ENCODE peak calls at places on chromosomes 3 and 15, in six cellular contexts. F is stimulated activated CD4-positive, alpha-beta T cell treated with anti-CD3 and anti-CD28 coated beads, Interleukin-1b, Interleukin-23, amount 100 ng/mL, for 1 hour; I is activated T-helper 1 cell treated with anti-CD3 and anti-CD28 coated beads, Interleukin-12 subunit alpha, Interleukin-12 subunit beta, Interleukin-2, Interleukin-4 antibody, amounts not matched to agents 30 ng/mL and 10 ng/mL and 1 ng/mL, durations not matched to agents 14 hours and 24 hours and 36 hours; V is natural killer cell; K is NCI-H1436 treated with DMSO at 0.1 percent for 48 hours; M is cardiac muscle cell. N is an unnamed sample.

GRCh38 chr3:26719148-26719547 is 96.6 kb downstream of the LRRC3B start:
- DNase-seq in V (no peak), K (no peak), I (no peak), M (no peak), F (no peak), N (no peak)

GRCh38 chr3:142394921-142395622 is 52.8 kb downstream of the XRN1 start:
- DNase-seq in V (no peak), I (no peak), M (peak), F (no peak), K (no peak), N (no peak)

GRCh38 chr3:129606522-129607390 is at the start of gene PLXND1:
- DNase-seq in V (no peak), F (no peak), I (no peak), K (no peak), M (peak), N (no peak)

GRCh38 chr3:165507576-165507975 is 311.4 kb upstream of the SLITRK3 start:
- DNase-seq in I (no peak), K (no peak), M (no peak), F (no peak), V (no peak), N (no peak)

GRCh38 chr15:26974120-26974780 is 3.3 kb downstream of the GABRG3 start:
- DNase-seq in I (no peak), M (peak), V (no peak), F (no peak), K (no peak), N (no peak)

GRCh38 chr3:48636149-48636548 is 888 bp upstream of the SLC26A6 start:
- DNase-seq in F (no peak), I (no peak), K (no peak), V (no peak), M (peak), N (no peak)

GRCh38 chr15:60590935-60591490 is 112.1 kb upstream of the ICE2 start:
- DNase-seq in K (no peak), V (peak), M (peak), F (no peak), I (peak), N (no peak)

GRCh38 chr3:131933665-131934064 is 101.1 kb downstream of the CPNE4 start:
- DNase-seq in F (no peak), I (no peak), K (no peak), M (no peak), V (no peak), N (no peak)

GRCh38 chr15:29765234-29765841 is 56.9 kb downstream of the TJP1 start:
- DNase-seq in K (no peak), V (no peak), M (no peak), F (no peak), I (no peak), N (no peak)

GRCh38 chr15:58628206-58629057 is 121.1 kb downstream of the ADAM10 start:
- DNase-seq in M (no peak), K (no peak), I (no peak), V (no peak), F (no peak), N (no peak)

GRCh38 chr15:100430381-100430780 is 88.6 kb upstream of the ADAMTS17 start:
- DNase-seq in F (no peak), M (no peak), K (no peak), V (no peak), I (no peak), N (no peak)

GRCh38 chr3:61574854-61575253 is 13.5 kb downstream of the PTPRG start:
- DNase-seq in V (no peak), K (no peak), M (no peak), I (no peak), F (no peak), N (no peak)

GRCh38 chr3:65348596-65348995 is 660.8 kb upstream of the ADAMTS9 start:
- DNase-seq in F (no peak), K (no peak), M (no peak), I (no peak), V (no peak), N (no peak)

GRCh38 chr3:100496711-100497261 is 4.4 kb downstream of the TMEM45A start:
- DNase-seq in I (no peak), M (no peak), K (no peak), V (no peak), F (no peak), N (no peak)

GRCh38 chr3:16768956-16769355 is 115.8 kb upstream of the PLCL2 start:
- DNase-seq in M (peak), F (no peak), V (no peak), I (no peak), K (no peak), N (no peak)

GRCh38 chr15:71223516-71223915 is 108.2 kb downstream of the THSD4 start:
- DNase-seq in K (no peak), I (no peak), F (no peak), M (no peak), V (no peak), N (no peak)

GRCh38 chr3:59334585-59334984 is 284.8 kb upstream of the CFAP20DC start:
- DNase-seq in V (no peak), K (no peak), I (no peak), M (no peak), F (no peak), N (no peak)

GRCh38 chr15:70323111-70323851 is 225.6 kb upstream of the TLE3 start:
- DNase-seq in I (no peak), F (no peak), V (no peak), M (no peak), K (no peak), N (peak)

GRCh38 chr3:52518723-52519444 is 14.8 kb downstream of the NT5DC2 start:
- DNase-seq in K (no peak), F (no peak), V (no peak), I (no peak), M (no peak), N (no peak)

GRCh38 chr3:126913524-126913923 is 69.4 kb upstream of the PLXNA1 start:
- DNase-seq in F (no peak), I (peak), K (no peak), V (no peak), M (no peak), N (no peak)

GRCh38 chr3:136209921-136210320 is 13.8 kb upstream of the MSL2 start:
- DNase-seq in K (no peak), I (no peak), M (no peak), V (no peak), F (no peak), N (no peak)

GRCh38 chr3:187061748-187062147 is 77.5 kb downstream of the RPL39L start:
- DNase-seq in V (no peak), M (no peak), K (no peak), I (no peak), F (no peak), N (no peak)

GRCh38 chr3:132135628-132136333 is 101.0 kb upstream of the CPNE4 start:
- DNase-seq in I (no peak), K (no peak), F (no peak), V (no peak), M (no peak), N (no peak)

GRCh38 chr3:123096701-123097100 is 29.9 kb downstream of the PDIA5 start:
- DNase-seq in K (no peak), F (no peak), V (no peak), M (no peak), I (no peak), N (no peak)

GRCh38 chr15:74259324-74259712 is 23.2 kb downstream of the CCDC33 start:
- DNase-seq in K (peak), F (no peak), I (no peak), M (peak), V (no peak), N (peak)

N was measured in NCI-H187 treated with DMSO at 0.1 percent for 48 hours.